ENCODE peak calls at places on chromosomes 13 and 19, in ten cellular contexts. P, E, C, K, M, U, J, L, N and I are unnamed samples.

GRCh38 chr13:113537205-113537604 is 46.7 kb upstream of the DCUN1D2 start:
- DNase-seq in E (no peak), P (peak), K (no peak), N (no peak), U (no peak), L (no peak), J (no peak), M (no peak), C (no peak), I (no peak)

GRCh38 chr13:106680796-106681482 is 113.0 kb upstream of the ARGLU1 start:
- DNase-seq in K (no peak), P (no peak), M (no peak), C (no peak), N (no peak), U (no peak), E (no peak), J (no peak), L (no peak), I (no peak)

GRCh38 chr19:2055871-2056809 is 5.1 kb upstream of the MKNK2 start:
- DNase-seq in M (peak), N (peak), J (peak), U (peak), L (peak), K (peak), E (no peak), C (no peak), P (no peak), I (peak)

GRCh38 chr13:60584976-60585375 is 188.0 kb downstream of the TDRD3 start:
- DNase-seq in K (no peak), M (no peak), L (no peak), P (no peak), N (no peak), C (no peak), U (no peak), E (no peak), J (no peak), I (no peak)

GRCh38 chr13:50594276-50594970 is 249.1 kb downstream of the DLEU7 start:
- DNase-seq in K (no peak), C (no peak), P (no peak), N (peak), U (no peak), M (no peak), J (no peak), L (no peak), E (no peak), I (no peak)

GRCh38 chr19:681029-681626 is 4.9 kb downstream of the FSTL3 start:
- DNase-seq in J (no peak), P (no peak), E (no peak), K (peak), M (no peak), N (peak), U (peak), L (no peak), C (no peak), I (peak)

GRCh38 chr19:32354345-32354744 is 8.9 kb downstream of the ZNF507 start:
- DNase-seq in M (no peak), C (no peak), J (no peak), L (no peak), K (no peak), P (no peak), N (no peak), U (no peak), E (no peak), I (no peak)

GRCh38 chr19:54431255-54431838 is 16.1 kb downstream of the TTYH1 start:
- DNase-seq in C (peak), U (peak), P (no peak), N (no peak), M (no peak), L (peak), E (no peak), J (no peak), K (peak), I (peak)

GRCh38 chr19:49436381-49437017 is 4.8 kb downstream of the SLC17A7 start:
- DNase-seq in K (no peak), C (no peak), U (no peak), L (no peak), P (no peak), J (no peak), E (no peak), N (peak), M (peak), I (no peak)

GRCh38 chr13:48156466-48156865 is 61.6 kb upstream of the MED4 start:
- DNase-seq in U (no peak), M (peak), C (peak), P (no peak), E (peak), K (no peak), N (peak), J (no peak), L (no peak), I (no peak)

GRCh38 chr19:39846678-39847486 is 703 bp upstream of the FBL start:
- DNase-seq in E (no peak), C (no peak), N (no peak), L (no peak), U (no peak), K (no peak), P (no peak), M (peak), J (no peak), I (no peak)

GRCh38 chr13:93466502-93467036 is 240.0 kb downstream of the GPC6 start:
- DNase-seq in M (no peak), L (no peak), C (no peak), U (no peak), E (no peak), K (no peak), P (no peak), N (no peak), J (no peak), I (no peak)

GRCh38 chr19:1522061-1522460 is 1.8 kb upstream of the PLK5 start:
- DNase-seq in L (no peak), U (no peak), P (no peak), M (no peak), C (no peak), N (no peak), K (no peak), J (no peak), E (no peak), I (no peak)

GRCh38 chr19:7294571-7295212 is 478 bp upstream of the INSR start:
- DNase-seq in E (no peak), U (peak), K (peak), P (peak), C (peak), M (peak), L (peak), J (peak), N (peak), I (peak)

GRCh38 chr13:41193469-41193868 is 900 bp downstream of the KBTBD7 start:
- DNase-seq in K (no peak), M (no peak), U (no peak), P (no peak), J (no peak), E (no peak), L (no peak), C (no peak), N (no peak), I (no peak)

GRCh38 chr19:13794388-13794751 is 873 bp upstream of the ZSWIM4 start:
- DNase-seq in L (peak), J (peak), C (peak), N (peak), K (peak), P (peak), M (peak), U (peak), E (no peak), I (peak)

GRCh38 chr19:10290439-10290875 is 705 bp downstream of the ICAM5 start:
- DNase-seq in C (no peak), E (no peak), K (peak), P (no peak), U (no peak), M (no peak), N (no peak), L (no peak), J (no peak), I (no peak)

GRCh38 chr13:21453352-21454089 is 5.6 kb downstream of the ZDHHC20 start:
- DNase-seq in M (no peak), J (no peak), P (no peak), C (no peak), U (no peak), N (no peak), E (no peak), L (no peak), K (no peak), I (no peak)

GRCh38 chr19:20179946-20180345 is 12.9 kb downstream of the ZNF486 start:
- DNase-seq in E (no peak), K (no peak), L (no peak), U (no peak), M (no peak), J (no peak), P (no peak), N (no peak), C (peak), I (no peak)

GRCh38 chr13:26220575-26220974 is 1.5 kb downstream of the RNF6 start:
- DNase-seq in M (no peak), J (no peak), K (peak), L (no peak), P (no peak), E (no peak), N (no peak), U (no peak), C (peak), I (no peak)

GRCh38 chr13:107275312-107275711 is 707.4 kb upstream of the ARGLU1 start:
- DNase-seq in U (no peak), C (no peak), K (no peak), E (no peak), J (no peak), M (no peak), N (no peak), L (no peak), P (no peak), I (no peak)

GRCh38 chr19:55165952-55166529 is 372 bp downstream of the DNAAF3 start:
- DNase-seq in N (no peak), C (peak), J (no peak), L (peak), K (peak), M (peak), P (no peak), E (no peak), U (peak), I (no peak)

GRCh38 chr19:46508206-46508605 is 12.5 kb upstream of the PNMA8B start:
- DNase-seq in E (no peak), L (no peak), U (no peak), J (no peak), P (no peak), C (no peak), N (no peak), M (no peak), K (no peak), I (no peak)

GRCh38 chr13:99281811-99282263 is 23.7 kb upstream of the GPR18 start:
- DNase-seq in P (peak), N (peak), L (no peak), E (no peak), J (peak), M (peak), K (no peak), U (peak), C (no peak), I (no peak)

GRCh38 chr19:13138916-13139198 is 11.3 kb downstream of the STX10 start:
- DNase-seq in J (no peak), L (no peak), M (no peak), N (no peak), E (no peak), K (no peak), C (no peak), U (no peak), P (no peak), I (no peak)

GRCh38 chr19:29966594-29967249 is 24.7 kb downstream of the URI1 start:
- DNase-seq in N (no peak), P (no peak), M (no peak), L (no peak), U (no peak), C (no peak), K (peak), E (no peak), J (no peak), I (no peak)

GRCh38 chr19:56720281-56720680 is 48.7 kb upstream of the ZNF835 start:
- DNase-seq in U (no peak), E (no peak), K (no peak), N (no peak), P (no peak), C (no peak), M (no peak), L (no peak), J (peak), I (no peak)

GRCh38 chr13:77291779-77292178 is 35.1 kb downstream of the MYCBP2 start:
- DNase-seq in E (no peak), P (no peak), J (no peak), K (no peak), C (no peak), L (no peak), M (no peak), N (no peak), U (no peak), I (no peak)
- H3K27ac ChIP-seq in E (no peak), P (no peak), J (no peak), K (peak), C (no peak), L (no peak), M (no peak), N (no peak), U (no peak), I (no peak)

DNA sequence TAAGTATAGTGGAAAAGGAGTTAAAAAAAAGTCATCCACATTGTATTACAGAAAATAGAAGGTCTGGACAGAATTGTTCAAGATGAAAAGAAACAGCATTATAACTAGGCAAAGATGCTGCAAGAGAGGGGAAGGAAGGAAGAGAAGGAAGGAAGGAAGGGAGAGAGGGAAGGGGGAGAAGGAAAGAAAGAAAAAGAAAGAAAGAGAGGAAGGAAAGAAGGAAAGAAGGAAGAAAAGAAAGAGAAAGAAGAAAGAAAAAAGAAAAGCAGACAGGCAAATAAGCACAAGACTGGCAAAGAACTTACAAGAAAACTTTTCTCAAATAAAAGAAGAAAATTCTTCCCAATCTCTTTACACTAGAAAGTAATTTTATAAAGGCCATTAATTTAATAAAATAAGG is 15.1 kb upstream of the FLT1 start:
- DNase-seq in C (no peak), J (no peak), M (no peak), U (no peak), L (no peak), P (no peak), E (no peak), N (no peak), K (no peak), I (no peak)
- H3K27ac ChIP-seq in C (no peak), J (no peak), M (no peak), U (no peak), L (no peak), P (no peak), E (no peak), N (no peak), K (no peak), I (no peak)

GRCh38 chr19:17841810-17842662 is 5.7 kb downstream of the JAK3 start:
- DNase-seq in K (peak), L (peak), J (peak), N (peak), P (peak), C (peak), U (peak), M (peak), E (peak), I (peak)
- H3K27ac ChIP-seq in K (peak), L (peak), J (no peak), N (no peak), P (no peak), C (no peak), U (no peak), M (no peak), E (no peak), I (no peak)

GRCh38 chr19:45395524-45396388 is 9.1 kb downstream of the PPP1R13L start:
- DNase-seq in N (no peak), L (no peak), J (no peak), K (no peak), E (no peak), U (no peak), P (no peak), M (no peak), C (no peak), I (no peak)

GRCh38 chr19:45400192-45400591 is 4.7 kb downstream of the PPP1R13L start:
- DNase-seq in C (peak), U (no peak), L (peak), M (no peak), P (no peak), E (no peak), J (no peak), K (no peak), N (no peak), I (peak)

GRCh38 chr19:45391346-45391745 is 13.5 kb downstream of the PPP1R13L start:
- DNase-seq in P (no peak), M (no peak), E (no peak), C (peak), J (no peak), U (no peak), L (no peak), K (peak), N (no peak), I (no peak)

GRCh38 chr19:45391871-45392665 is 12.8 kb downstream of the PPP1R13L start:
- DNase-seq in K (no peak), U (no peak), N (no peak), P (no peak), E (no peak), C (no peak), L (no peak), J (no peak), M (no peak), I (no peak)

DNA sequence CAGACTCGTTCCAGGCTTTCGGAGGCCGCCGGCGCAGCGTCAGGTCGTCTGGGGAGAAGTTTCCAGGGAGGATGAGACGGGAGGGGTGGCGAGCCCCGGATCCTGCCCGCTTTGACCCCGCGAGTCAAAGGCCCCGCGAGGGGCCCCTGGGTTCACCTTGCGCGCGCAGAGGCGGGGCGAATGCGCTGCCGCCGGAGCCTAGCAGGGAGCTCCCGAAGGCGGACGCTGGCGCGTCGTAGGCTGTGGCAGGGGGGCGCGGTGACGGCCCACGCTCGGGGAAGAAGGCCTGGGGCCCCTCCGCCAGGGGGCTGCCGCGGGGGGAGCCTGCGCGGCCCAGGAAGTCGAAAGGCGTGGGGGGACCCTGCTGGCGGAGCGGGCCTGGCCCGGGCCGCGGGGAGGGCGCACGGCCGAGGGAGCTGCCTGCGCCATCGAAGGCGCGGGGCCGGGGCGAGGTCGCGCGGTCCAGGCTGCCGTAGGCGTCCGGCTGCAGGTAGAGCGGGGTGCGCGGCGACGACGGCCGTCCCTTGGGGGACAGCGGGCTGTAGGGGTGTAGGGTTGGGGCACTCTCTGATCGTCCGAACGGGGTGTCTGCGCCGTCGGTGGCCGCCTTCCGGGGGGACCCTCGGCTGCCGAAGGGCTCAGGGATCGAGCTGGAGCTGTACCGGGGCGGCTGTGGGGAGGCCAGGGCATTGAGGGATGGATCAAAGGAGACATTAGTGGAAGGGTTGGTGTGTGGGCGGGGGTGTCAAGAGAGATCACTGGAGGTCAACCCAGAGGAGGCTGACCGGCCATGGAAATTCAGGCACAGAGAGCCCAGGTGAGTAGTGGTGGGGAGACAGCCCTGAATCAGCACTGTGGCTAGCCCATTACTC is 8.2 kb downstream of the PPP1R13L start:
- DNase-seq in M (no peak), E (no peak), K (no peak), C (no peak), L (no peak), U (no peak), P (no peak), N (no peak), J (no peak), I (no peak)
- H3K27ac ChIP-seq in M (no peak), E (no peak), K (no peak), C (no peak), L (no peak), U (no peak), P (no peak), N (no peak), J (no peak), I (no peak)

GRCh38 chr19:3140667-3141038 is 4.8 kb downstream of the GNA15 start:
- DNase-seq in J (no peak), M (no peak), K (no peak), P (no peak), E (no peak), U (no peak), L (no peak), C (no peak), N (no peak), I (no peak)
- H3K27ac ChIP-seq in J (no peak), M (peak), K (peak), P (no peak), E (no peak), U (no peak), L (no peak), C (peak), N (no peak), I (no peak)

DNA sequence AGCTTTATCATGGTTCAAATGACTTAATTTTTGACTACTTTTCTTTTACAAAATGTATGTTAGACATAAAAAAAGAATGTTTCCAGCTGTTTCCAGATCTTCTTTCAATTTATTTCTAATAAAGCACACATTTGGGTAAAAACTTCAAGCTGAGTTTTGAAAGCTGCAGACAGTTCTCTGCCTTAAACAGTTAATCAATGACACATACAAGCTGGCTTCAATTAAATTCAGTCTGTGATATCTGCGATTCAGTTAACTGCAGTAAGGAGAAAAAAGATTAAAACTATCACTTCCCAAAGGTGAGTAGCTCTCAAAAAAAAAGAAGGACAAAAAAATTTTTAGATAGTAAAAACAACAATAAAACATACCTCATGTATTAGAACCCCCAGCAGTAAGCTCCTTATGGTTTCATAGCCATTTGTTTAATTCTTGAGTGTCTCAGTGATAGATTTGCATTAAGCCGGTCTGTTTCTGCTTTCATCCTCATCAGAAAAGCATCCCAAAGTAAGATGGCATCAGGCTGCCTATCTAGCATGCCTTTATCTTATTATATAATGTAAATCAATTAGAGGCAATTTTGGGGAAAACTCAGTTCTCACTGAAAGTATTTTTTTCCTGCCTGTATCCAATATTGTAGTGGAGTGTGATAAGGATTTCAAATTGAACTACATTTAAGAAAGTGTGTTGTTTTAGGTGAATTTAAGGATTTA is 81.8 kb upstream of the STARD13 start:
- DNase-seq in C (no peak), P (no peak), M (no peak), E (no peak), J (no peak), K (no peak), N (no peak), U (no peak), L (no peak), I (no peak)
- H3K27ac ChIP-seq in C (no peak), P (no peak), M (no peak), E (no peak), J (no peak), K (no peak), N (no peak), U (no peak), L (no peak), I (no peak)